ENCODE peak calls at places on chromosomes 3 and 15, in nine cellular contexts. L, B, N, K, J, Q, T, A and H are unnamed samples.
A peak's percentile ranks its signal among the peaks of the same experiment; 100 is the strongest.

GRCh38 chr15:70627734-70628541 is 135.4 kb downstream of the UACA start:
- DNase-seq in L (no peak), B (no peak), N (no peak), K (no peak), J (no peak), Q (no peak), T (no peak), A (no peak), H (no peak)

GRCh38 chr3:60770532-60770931 is 480.7 kb downstream of the FHIT start:
- DNase-seq in L (no peak), B (no peak), N (no peak), K (no peak), J (no peak), Q (no peak), T (no peak), A (peak; percentile 5), H (no peak)

GRCh38 chr15:32683231-32683630 is 34.6 kb upstream of the GREM1 start:
- DNase-seq in L (no peak), B (no peak), N (no peak), K (no peak), J (no peak), Q (no peak), T (no peak), A (no peak), H (no peak)

GRCh38 chr15:92638291-92638708 is 17.3 kb downstream of the FAM174B start:
- DNase-seq in L (peak; percentile 53), B (peak; percentile 64), N (peak; percentile 76), K (peak; percentile 50), J (peak; percentile 16), Q (no peak), T (no peak), A (peak; percentile 79), H (no peak)

GRCh38 chr3:194736896-194737600 is 51.4 kb downstream of the FAM43A start:
- DNase-seq in L (no peak), B (no peak), N (no peak), K (no peak), J (no peak), Q (no peak), T (peak; percentile 91), A (no peak), H (no peak)

GRCh38 chr15:57462391-57462790 is 86.1 kb downstream of the CGNL1 start:
- DNase-seq in L (peak; percentile 52), B (no peak), N (no peak), K (no peak), J (no peak), Q (no peak), T (no peak), A (no peak), H (no peak)

GRCh38 chr15:100125627-100126231 is 216.0 kb downstream of the ADAMTS17 start:
- DNase-seq in L (no peak), B (no peak), N (no peak), K (no peak), J (no peak), Q (peak; percentile 91), T (no peak), A (no peak), H (peak; percentile 27)

GRCh38 chr3:140766465-140766864 is 88.6 kb downstream of the TRIM42 start:
- DNase-seq in L (no peak), B (no peak), N (no peak), K (no peak), J (no peak), Q (no peak), T (no peak), A (no peak), H (no peak)

GRCh38 chr15:42854576-42854975 is 66.0 kb downstream of the TTBK2 start:
- DNase-seq in L (no peak), B (no peak), N (no peak), K (no peak), J (no peak), Q (no peak), T (no peak), A (no peak), H (no peak)

GRCh38 chr3:144770813-144771400 is 799.3 kb downstream of the DIPK2A start:
- DNase-seq in L (peak; percentile 93), B (no peak), N (no peak), K (no peak), J (peak; percentile 32), Q (no peak), T (no peak), A (no peak), H (no peak)

GRCh38 chr15:57527382-57528091 is 64.2 kb upstream of the MYZAP start:
- DNase-seq in L (peak; percentile 86), B (no peak), N (no peak), K (no peak), J (peak; percentile 76), Q (peak; percentile 71), T (peak; percentile 48), A (peak; percentile 74), H (no peak)

GRCh38 chr15:65323071-65323511 is 18.6 kb downstream of the RNU5B-1 start:
- DNase-seq in L (peak; percentile 55), B (no peak), N (no peak), K (no peak), J (no peak), Q (peak; percentile 96), T (no peak), A (no peak), H (no peak)

GRCh38 chr15:65318870-65319356 is 14.4 kb downstream of the RNU5B-1 start:
- DNase-seq in L (peak; percentile 79), B (peak; percentile 80), N (peak; percentile 83), K (no peak), J (peak; percentile 68), Q (peak; percentile 89), T (peak; percentile 38), A (peak; percentile 71), H (peak; percentile 77)
- H3K27ac ChIP-seq in L (no peak overlapping the region), B (no peak overlapping the region), N (no peak overlapping the region), K (no peak overlapping the region), J (no peak overlapping the region), Q (no peak overlapping the region), T (no peak overlapping the region), A (no peak overlapping the region), H (no peak overlapping the region)

GRCh38 chr15:62119926-62120273 is 45.2 kb downstream of the C2CD4B start:
- DNase-seq in L (no peak), B (no peak), N (no peak), K (no peak), J (no peak), Q (no peak), T (no peak), A (no peak), H (no peak)

GRCh38 chr15:62120776-62121175 is 44.3 kb downstream of the C2CD4B start:
- DNase-seq in L (no peak), B (no peak), N (no peak), K (no peak), J (no peak), Q (no peak), T (no peak), A (no peak), H (no peak)

GRCh38 chr15:62118446-62118964 is 46.6 kb downstream of the C2CD4B start:
- DNase-seq in L (peak; percentile 49), B (no peak), N (no peak), K (no peak), J (no peak), Q (no peak), T (no peak), A (no peak), H (no peak)

GRCh38 chr15:62121273-62122015 is 43.6 kb downstream of the C2CD4B start:
- DNase-seq in L (peak; percentile 32), B (no peak), N (no peak), K (no peak), J (no peak), Q (no peak), T (no peak), A (no peak), H (no peak)

DNA sequence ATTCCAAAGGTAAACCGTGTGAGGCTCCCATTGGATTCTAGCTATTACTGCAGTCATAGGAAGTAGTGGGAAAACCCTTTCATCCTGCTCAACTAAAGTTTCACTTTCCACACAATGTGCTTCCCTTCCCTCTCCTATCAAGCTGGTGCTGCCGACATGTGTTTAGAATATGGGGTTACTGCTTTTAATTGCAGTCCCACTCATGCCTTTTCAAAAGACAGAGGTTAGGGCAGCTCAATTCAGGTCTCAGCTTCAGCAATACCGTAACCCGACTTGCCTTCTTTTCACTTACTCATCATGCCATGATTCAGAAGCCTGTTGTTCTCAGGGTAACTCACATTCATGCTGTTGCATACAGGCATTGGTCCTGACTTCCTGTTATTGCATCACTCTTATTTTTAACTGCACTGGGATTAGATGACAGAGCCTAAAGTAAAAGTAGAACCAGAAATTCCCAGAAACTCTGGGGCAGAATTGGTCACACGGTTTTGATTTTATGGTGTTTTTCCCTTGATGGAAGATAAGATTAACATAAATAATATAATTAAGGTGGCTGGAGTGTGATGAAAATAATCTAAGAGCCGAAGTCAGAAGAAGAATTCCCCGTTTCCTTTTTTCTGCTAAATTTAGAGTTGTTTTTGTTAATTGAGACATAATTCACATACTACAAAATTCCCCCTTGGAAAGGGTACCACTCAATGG is 45.7 kb downstream of the C2CD4B start:
- DNase-seq in L (peak; percentile 98), B (no peak), N (no peak), K (no peak), J (peak; percentile 51), Q (no peak), T (peak; percentile 26), A (no peak), H (no peak)
- TF ChIP-seq POLR2AphosphoS5 in L (peak; percentile 33), B (peak; percentile 21), N (peak; percentile 73), K (peak; percentile 56), J (no peak), Q (peak; percentile 81), T (no peak), A (peak; percentile 64), H (peak; percentile 71)

DNA sequence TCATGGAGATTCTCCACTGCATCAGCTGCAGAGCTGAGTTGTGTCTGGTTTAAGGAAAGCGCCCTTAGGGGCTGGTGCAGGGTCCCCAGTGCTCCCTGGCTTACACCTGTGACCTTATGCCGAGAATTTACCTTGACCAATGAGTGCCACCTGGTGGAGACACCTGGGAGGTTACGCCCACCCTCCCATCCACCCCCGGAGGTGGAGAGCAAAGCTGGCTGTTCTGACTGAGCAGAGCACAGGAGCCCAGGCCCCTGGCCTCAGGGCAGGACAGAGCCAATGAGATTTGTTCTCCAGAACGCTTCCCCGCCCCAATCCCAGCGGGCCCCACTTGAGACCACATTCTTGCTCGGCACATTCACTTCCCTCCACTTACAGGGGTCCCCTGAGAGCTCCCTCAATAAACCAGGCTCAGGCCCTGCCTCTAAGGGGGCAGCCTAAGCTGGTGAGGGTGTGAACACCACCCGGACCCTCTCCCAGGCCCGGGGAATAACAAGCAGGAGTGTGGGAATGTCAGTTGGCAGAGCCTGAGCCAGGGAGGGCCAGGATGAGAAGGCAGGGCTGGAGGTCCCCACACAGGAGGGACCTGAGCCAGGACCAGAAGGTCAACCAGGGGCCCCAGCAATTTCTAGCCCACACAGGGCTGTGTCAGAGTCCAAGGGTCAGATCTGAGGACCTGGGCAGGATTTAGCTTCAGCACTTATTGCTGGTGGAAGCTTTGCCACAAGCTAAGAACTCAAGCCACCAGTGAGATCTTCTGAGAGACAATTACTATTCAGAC is 117.1 kb downstream of the TPRA1 start:
- DNase-seq in L (no peak), B (no peak), N (peak; percentile 45), K (no peak), J (peak; percentile 53), Q (no peak), T (no peak), A (no peak), H (no peak)
- TF ChIP-seq CTCF in L (no peak), B (no peak), N (no peak), K (no peak), J (peak; percentile 72), Q (no peak), T (no peak), A (no peak), H (peak; percentile 30)

DNA sequence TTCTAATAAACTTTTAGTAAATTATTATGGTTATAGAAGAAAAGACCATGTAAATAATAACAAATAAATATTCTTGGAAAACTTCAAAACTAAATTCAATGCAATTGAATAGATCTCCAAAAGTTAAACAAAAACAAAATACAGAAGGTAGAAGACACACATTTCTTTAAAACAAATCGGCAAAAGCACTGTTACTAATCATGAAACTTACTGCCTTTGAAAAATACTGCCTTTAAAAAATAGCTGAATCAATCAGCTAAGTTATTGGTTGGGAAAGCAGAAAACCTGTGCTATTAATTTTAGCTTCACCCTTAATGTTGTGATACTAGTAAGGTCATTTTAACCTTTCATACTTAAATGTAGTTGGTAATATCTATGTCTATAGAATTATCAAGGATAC is 3.0 kb downstream of the GPR15 start:
- DNase-seq in L (no peak), B (no peak), N (no peak), K (no peak), J (no peak), Q (no peak), T (no peak), A (no peak), H (no peak)
- H3K27ac ChIP-seq in L (no peak overlapping the region), B (no peak overlapping the region), N (no peak overlapping the region), K (no peak overlapping the region), J (no peak overlapping the region), Q (no peak overlapping the region), T (no peak overlapping the region), A (no peak overlapping the region), H (no peak overlapping the region)